ENCODE peak calls at places on chromosomes 3 and 15, in nine cellular contexts. N is ovary; E is astrocyte; Y is CD4-positive, alpha-beta T cell; C is fibroblast of pulmonary artery; G is spleen; O is adrenal gland; L is upper lobe of left lung; J is A549. F is an unnamed sample.

GRCh38 chr3:72661115-72661457 is 187.2 kb downstream of the SHQ1 start:
- DNase-seq in Y (no peak), O (peak), G (no peak), C (peak), E (peak), N (peak), L (peak), J (peak), F (no peak)

GRCh38 chr3:144324061-144324460 is 352.4 kb downstream of the DIPK2A start:
- DNase-seq in O (no peak), L (no peak), C (no peak), G (no peak), E (no peak), J (no peak), Y (no peak), N (no peak), F (no peak)

GRCh38 chr3:58179235-58180098 is 31.3 kb downstream of the DNASE1L3 start:
- DNase-seq in C (no peak), J (no peak), E (no peak), G (peak), O (no peak), Y (no peak), L (no peak), N (no peak), F (no peak)

GRCh38 chr3:101266566-101266965 is 53.8 kb downstream of the IMPG2 start:
- DNase-seq in L (no peak), C (no peak), N (no peak), E (no peak), O (no peak), Y (no peak), G (no peak), J (no peak), F (no peak)

GRCh38 chr15:36481156-36481555 is 98.3 kb upstream of the CDIN1 start:
- DNase-seq in Y (no peak), L (no peak), E (no peak), N (no peak), C (no peak), O (no peak), J (no peak), G (no peak), F (no peak)

GRCh38 chr15:85825118-85825517 is 30.4 kb upstream of the KLHL25 start:
- DNase-seq in C (no peak), G (no peak), Y (no peak), L (no peak), J (no peak), O (no peak), N (no peak), E (no peak), F (no peak)

GRCh38 chr15:74664028-74664616 is 31.7 kb downstream of the EDC3 start:
- DNase-seq in J (peak), E (peak), C (peak), O (peak), L (peak), Y (no peak), N (no peak), G (no peak), F (no peak)

GRCh38 chr3:81728766-81729544 is 32.5 kb downstream of the GBE1 start:
- DNase-seq in C (peak), L (no peak), E (peak), Y (no peak), G (no peak), J (no peak), O (no peak), N (no peak), F (no peak)

GRCh38 chr15:45184562-45185041 is 3.2 kb downstream of the SHF start:
- DNase-seq in E (no peak), J (no peak), O (no peak), L (no peak), C (no peak), Y (no peak), G (peak), N (no peak), F (no peak)

GRCh38 chr3:41450416-41451231 is 251.3 kb downstream of the CTNNB1 start:
- DNase-seq in L (no peak), E (no peak), C (no peak), Y (no peak), O (no peak), G (no peak), N (no peak), J (peak), F (no peak)

GRCh38 chr3:99330281-99330680 is 308.1 kb upstream of the COL8A1 start:
- DNase-seq in J (no peak), G (no peak), E (peak), O (no peak), N (no peak), L (no peak), Y (no peak), C (peak), F (no peak)

GRCh38 chr3:11910971-11911531 is 64.4 kb upstream of the TAMM41 start:
- DNase-seq in Y (no peak), L (no peak), O (no peak), N (peak), G (no peak), C (no peak), E (no peak), J (no peak), F (no peak)

GRCh38 chr3:11619946-11620652 is 23.6 kb downstream of the VGLL4 start:
- DNase-seq in L (no peak), E (no peak), J (no peak), C (no peak), O (no peak), N (no peak), G (no peak), Y (no peak), F (no peak)

GRCh38 chr15:74387988-74388955 is 20.8 kb upstream of the CYP11A1 start:
- DNase-seq in E (no peak), O (no peak), C (no peak), Y (no peak), J (no peak), N (no peak), L (no peak), G (peak), F (no peak)

GRCh38 chr3:18011387-18011786 is 269.0 kb upstream of the TBC1D5 start:
- DNase-seq in E (no peak), Y (no peak), L (no peak), J (no peak), N (no peak), C (no peak), G (no peak), O (no peak), F (no peak)

GRCh38 chr3:177569823-177570657 is 372.8 kb upstream of the TBL1XR1 start:
- DNase-seq in E (no peak), G (no peak), C (no peak), L (no peak), N (no peak), J (no peak), Y (no peak), O (no peak), F (no peak)

GRCh38 chr3:153291052-153291689 is 129.1 kb downstream of the RAP2B start:
- DNase-seq in Y (no peak), L (no peak), O (no peak), E (no peak), J (peak), C (peak), G (no peak), N (no peak), F (no peak)

GRCh38 chr3:100634493-100635272 is 25.3 kb downstream of the ADGRG7 start:
- DNase-seq in J (peak), G (no peak), L (no peak), C (peak), Y (no peak), N (no peak), O (no peak), E (no peak), F (no peak)

GRCh38 chr15:33489335-33489734 is 178.6 kb downstream of the RYR3 start:
- DNase-seq in C (no peak), J (no peak), N (no peak), L (no peak), E (no peak), G (no peak), Y (no peak), O (no peak), F (no peak)

GRCh38 chr3:130901463-130902204 is 7.8 kb downstream of the ATP2C1 start:
- DNase-seq in L (no peak), E (no peak), N (no peak), C (no peak), O (no peak), Y (no peak), J (peak), G (no peak), F (no peak)

GRCh38 chr15:36550650-36551049 is 28.8 kb upstream of the CDIN1 start:
- DNase-seq in Y (no peak), J (no peak), G (no peak), N (no peak), E (no peak), O (no peak), L (no peak), C (no peak), F (no peak)

GRCh38 chr3:107117922-107118576 is 259.2 kb upstream of the CCDC54 start:
- DNase-seq in L (no peak), J (peak), N (peak), O (peak), E (peak), G (no peak), C (peak), Y (no peak), F (no peak)

GRCh38 chr3:28903171-28903601 is 377.7 kb upstream of the RBMS3 start:
- DNase-seq in J (no peak), O (no peak), E (no peak), Y (no peak), L (no peak), G (peak), N (no peak), C (no peak), F (no peak)

GRCh38 chr15:68691667-68692066 is 112.9 kb downstream of the CORO2B start:
- DNase-seq in E (no peak), J (no peak), N (no peak), L (no peak), Y (no peak), O (no peak), G (peak), C (no peak), F (no peak)

GRCh38 chr15:44788748-44789147 is 52.4 kb downstream of the TRIM69 start:
- DNase-seq in Y (no peak), O (no peak), G (no peak), J (no peak), N (no peak), C (no peak), L (no peak), E (peak), F (no peak)

GRCh38 chr3:12964713-12965612 is 108.3 kb downstream of the IQSEC1 start:
- DNase-seq in O (no peak), J (peak), E (no peak), C (no peak), N (no peak), Y (no peak), G (no peak), L (no peak), F (no peak)

GRCh38 chr3:67804089-67804488 is 149.7 kb upstream of the SUCLG2 start:
- DNase-seq in O (no peak), G (no peak), C (no peak), J (no peak), E (no peak), N (no peak), L (no peak), Y (no peak), F (no peak)

GRCh38 chr3:134260984-134261383 is 10.3 kb upstream of the RYK start:
- DNase-seq in G (no peak), N (no peak), Y (no peak), C (no peak), L (no peak), E (no peak), J (no peak), O (no peak), F (no peak)

GRCh38 chr3:183131735-183132134 is 30.8 kb downstream of the LAMP3 start:
- DNase-seq in J (no peak), C (peak), G (no peak), O (no peak), Y (no peak), N (no peak), E (no peak), L (no peak), F (no peak)

GRCh38 chr3:64627471-64628321 is 60.1 kb downstream of the ADAMTS9 start:
- DNase-seq in J (peak), E (no peak), C (no peak), N (no peak), Y (no peak), L (no peak), O (no peak), G (no peak), F (no peak)

GRCh38 chr15:92391640-92392039 is 2.0 kb upstream of the ST8SIA2 start:
- DNase-seq in C (peak), G (no peak), L (no peak), E (peak), O (peak), J (peak), N (no peak), Y (no peak), F (no peak)

DNA sequence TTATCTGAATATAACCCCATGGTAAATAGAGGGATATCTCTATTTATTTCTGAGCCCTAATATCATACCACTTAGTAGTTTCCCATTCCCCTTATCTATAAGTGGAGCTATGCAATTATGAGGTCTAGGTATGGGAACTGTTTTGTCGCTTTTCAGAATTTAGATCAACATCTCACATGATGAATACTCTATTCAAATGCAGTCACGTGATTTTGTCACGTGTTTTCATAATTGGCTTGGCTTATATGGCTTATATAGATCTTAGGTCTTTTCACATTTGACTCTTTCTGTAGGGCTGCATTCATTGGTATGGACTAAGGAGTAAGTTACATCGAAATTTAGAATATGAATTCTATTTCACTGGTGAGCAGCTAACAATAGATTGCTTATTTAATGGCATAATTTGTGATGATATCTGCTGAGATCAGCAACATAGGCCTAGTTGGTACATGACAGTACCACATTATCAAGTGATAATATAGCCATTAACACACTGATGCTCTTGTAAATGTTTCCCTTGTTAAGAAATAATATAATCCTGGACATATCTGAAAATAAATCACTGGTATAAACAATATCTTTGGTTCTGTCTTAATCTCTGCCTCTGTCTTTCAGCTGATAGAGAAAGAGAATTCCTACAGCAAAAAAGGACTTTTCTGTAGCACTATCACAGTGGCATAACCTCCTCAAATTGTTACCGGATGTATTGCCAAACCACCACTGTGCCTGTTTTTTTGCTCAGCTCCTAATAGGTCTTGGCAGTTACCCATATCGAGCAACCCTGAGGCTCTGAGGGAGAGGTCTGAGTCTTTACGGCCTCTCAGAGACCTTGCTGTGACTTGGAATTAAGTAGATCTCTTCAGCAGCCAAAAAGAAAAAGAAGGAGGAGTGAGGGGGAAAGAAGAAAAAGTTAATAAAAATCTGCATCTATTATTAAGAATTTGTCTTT is 357.1 kb downstream of the ZPLD1 start:
- DNase-seq in O (no peak), C (no peak), G (no peak), E (peak), N (no peak), J (no peak), Y (no peak), L (no peak), F (no peak)
- TF ChIP-seq CTCF in O (no peak), C (no peak), G (no peak), E (no peak), N (no peak), J (no peak), Y (no peak), L (no peak), F (no peak)

GRCh38 chr3:7630351-7630911 is 769.5 kb downstream of the GRM7 start:
- DNase-seq in N (no peak), E (peak), G (no peak), J (no peak), C (peak), O (no peak), L (no peak), Y (no peak), F (no peak)

GRCh38 chr3:7632305-7632704 is 771.4 kb downstream of the GRM7 start:
- DNase-seq in J (no peak), G (no peak), E (no peak), O (no peak), Y (no peak), C (no peak), L (no peak), N (no peak), F (no peak)

DNA sequence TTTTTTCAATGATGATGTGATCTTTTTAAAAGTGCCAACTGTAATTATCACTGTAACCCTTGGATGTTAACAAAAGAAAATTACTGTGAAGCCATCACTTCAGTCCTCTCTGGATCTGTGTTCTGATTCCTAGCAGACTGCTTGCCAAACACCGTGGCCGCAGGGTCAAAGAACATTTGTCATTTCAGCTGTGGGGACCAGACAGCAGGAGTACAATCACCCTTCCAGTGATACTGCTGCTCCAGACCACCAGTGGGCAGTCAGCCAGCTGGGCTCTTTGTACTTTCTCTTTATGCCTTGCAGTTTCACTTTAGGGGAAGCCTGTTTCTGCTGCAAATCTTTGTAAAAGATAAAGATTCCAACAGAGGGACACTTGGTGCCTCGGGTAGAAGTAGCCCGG is 770.0 kb downstream of the GRM7 start:
- DNase-seq in G (no peak), J (no peak), C (peak), L (no peak), N (peak), O (peak), Y (no peak), E (peak), F (no peak)
- TF ChIP-seq CTCF in G (no peak), J (no peak), C (peak), L (no peak), N (no peak), O (no peak), Y (no peak), E (no peak), F (no peak)

DNA sequence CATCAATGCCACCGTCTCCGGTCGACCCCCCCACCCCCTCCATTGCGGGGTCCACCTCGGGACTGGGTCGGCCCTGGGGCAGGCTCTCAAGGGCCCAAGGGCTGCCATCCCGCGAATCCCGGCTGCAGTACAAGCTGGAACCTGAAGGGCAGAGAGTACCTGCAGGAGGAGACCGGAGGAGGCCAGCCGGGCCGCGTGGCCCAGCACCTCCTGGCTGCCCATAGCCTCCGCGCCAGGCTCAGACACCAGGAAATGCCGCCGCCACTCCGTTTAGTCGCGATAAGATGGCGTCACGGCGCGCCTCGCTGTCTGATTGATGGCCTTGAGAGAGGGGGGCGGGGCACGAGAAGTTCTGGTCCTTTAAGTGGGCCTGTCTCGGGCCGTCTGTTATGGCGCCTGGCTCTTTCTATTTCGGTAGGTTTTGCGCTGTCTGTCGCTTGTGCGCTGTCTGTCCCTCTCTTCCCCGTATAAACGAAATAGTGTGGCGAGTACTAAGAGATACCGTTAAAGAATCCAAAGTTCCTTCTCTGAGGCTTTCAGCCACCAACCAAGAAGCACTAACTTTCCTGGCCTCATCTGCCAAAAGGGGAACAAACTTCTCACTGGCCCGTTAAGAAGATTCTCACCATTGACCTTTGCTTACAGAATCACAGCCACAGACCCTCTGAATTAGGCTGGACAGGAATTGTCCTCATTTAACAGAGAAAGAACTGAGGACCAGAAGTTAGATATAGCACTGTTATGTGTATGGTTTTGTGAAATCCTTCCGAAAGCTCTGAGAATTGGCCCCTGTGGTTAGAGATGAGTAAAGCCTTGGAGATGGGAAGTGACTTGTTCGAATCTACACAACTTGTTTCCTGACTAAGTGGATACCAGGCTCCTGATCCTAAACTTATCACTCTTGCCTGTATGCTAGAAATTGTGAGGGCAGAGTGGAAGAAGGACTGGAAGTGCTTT is at the start of gene RFT1:
- DNase-seq in J (peak), G (peak), E (peak), N (peak), L (peak), O (peak), Y (peak), C (peak), F (peak)
- TF ChIP-seq CTCF in J (no peak), G (peak), E (no peak), N (peak), L (no peak), O (peak), Y (no peak), C (no peak), F (no peak)

GRCh38 chr15:59746777-59747176 is 57.7 kb upstream of the BNIP2 start:
- DNase-seq in C (no peak), N (no peak), G (no peak), J (no peak), L (no peak), E (no peak), Y (no peak), O (no peak), F (no peak)

DNA sequence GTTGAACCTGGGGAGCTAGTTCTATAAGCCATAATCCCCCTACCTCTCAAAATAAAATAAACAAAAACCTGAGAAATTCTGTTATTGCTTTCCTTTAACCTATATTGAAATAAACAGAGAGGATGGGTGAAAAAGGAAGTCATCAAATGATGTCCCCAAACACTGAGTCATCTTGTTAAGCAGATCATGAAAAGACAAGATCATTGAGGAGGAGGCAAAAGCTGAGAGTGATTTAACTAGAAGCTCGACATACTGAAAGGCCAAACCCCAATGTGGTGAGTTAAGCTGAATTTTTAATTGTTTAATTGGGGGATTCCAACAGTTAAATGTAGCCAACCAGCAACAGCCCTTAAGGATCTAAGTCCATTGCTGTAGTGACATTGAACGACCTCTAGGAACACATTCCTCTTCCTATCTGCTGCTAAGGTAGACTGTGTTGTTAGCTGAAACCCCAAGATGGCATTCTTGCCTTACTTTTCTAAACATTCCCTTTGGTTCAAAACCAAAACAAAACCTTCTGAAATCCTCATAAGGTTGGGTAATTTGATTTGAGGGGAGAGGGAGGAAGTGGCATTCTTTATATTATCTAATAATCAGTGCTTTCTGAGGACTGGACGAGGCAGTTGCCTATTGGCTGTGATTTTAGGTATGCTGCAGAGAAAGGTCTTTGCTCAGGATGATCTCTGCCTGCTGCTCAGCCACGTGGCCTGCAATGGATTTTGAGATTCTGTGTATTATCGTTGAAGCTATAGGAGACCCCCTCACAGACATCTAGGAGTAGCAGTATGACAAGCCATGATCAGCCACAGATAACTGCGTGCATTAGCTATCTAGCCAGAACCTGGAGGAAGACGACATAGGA is 62.7 kb upstream of the BNIP2 start:
- DNase-seq in E (no peak), N (no peak), C (peak), G (no peak), O (no peak), J (peak), L (no peak), Y (no peak), F (no peak)
- TF ChIP-seq CTCF in E (peak), N (no peak), C (peak), G (peak), O (no peak), J (peak), L (no peak), Y (peak), F (no peak)